ENCODE peak calls at places on chromosomes 11 and 22, in four cellular contexts. O, Z, Y and R are unnamed samples.

GRCh38 chr11:21588754-21589153 is 604.1 kb upstream of the ANO5 start:
- DNase-seq in O (no peak), Z (no peak), Y (no peak), R (no peak)

GRCh38 chr22:32509045-32509444 is 34.4 kb downstream of the FBXO7 start:
- DNase-seq in O (no peak), Z (no peak), Y (no peak), R (no peak)

GRCh38 chr22:39567135-39567946 is 3.2 kb upstream of the CACNA1I start:
- DNase-seq in O (no peak), Z (no peak), Y (no peak), R (no peak)

GRCh38 chr11:19164230-19164855 is 37.4 kb downstream of the CSRP3 start:
- DNase-seq in O (no peak), Z (no peak), Y (no peak), R (no peak)

GRCh38 chr11:130170345-130170744 is 10.8 kb downstream of the ST14 start:
- DNase-seq in O (no peak), Z (no peak), Y (no peak), R (no peak)

GRCh38 chr22:30328466-30329049 is 1.8 kb upstream of the TBC1D10A start:
- DNase-seq in O (no peak), Z (no peak), Y (no peak), R (peak)

GRCh38 chr11:115215694-115216615 is 288.3 kb downstream of the CADM1 start:
- DNase-seq in O (no peak), Z (peak), Y (no peak), R (peak)

GRCh38 chr11:10540546-10540914 is 457 bp downstream of the RNF141 start:
- DNase-seq in O (peak), Z (peak), Y (no peak), R (peak)

GRCh38 chr11:3137486-3138177 is 27.5 kb downstream of the OSBPL5 start:
- DNase-seq in O (no peak), Z (no peak), Y (no peak), R (no peak)

GRCh38 chr22:49193348-49193747 is 634.3 kb downstream of the BRD1 start:
- DNase-seq in O (no peak), Z (no peak), Y (no peak), R (no peak)

GRCh38 chr11:44949160-44950035 is 1.3 kb downstream of the TP53I11 start:
- DNase-seq in O (peak), Z (peak), Y (peak), R (no peak)

GRCh38 chr11:96465537-96465936 is 75.7 kb downstream of the JRKL start:
- DNase-seq in O (no peak), Z (no peak), Y (no peak), R (no peak)

GRCh38 chr11:61151545-61152252 is 9.5 kb downstream of the VPS37C start:
- DNase-seq in O (no peak), Z (no peak), Y (no peak), R (no peak)

GRCh38 chr11:108221401-108221800 is 1.0 kb downstream of the NPAT start:
- DNase-seq in O (peak), Z (no peak), Y (no peak), R (peak)

GRCh38 chr11:75351541-75352416 is at the start of gene ARRB1:
- DNase-seq in O (no peak), Z (peak), Y (peak), R (peak)

GRCh38 chr22:31049815-31050420 is 31.2 kb upstream of the SMTN start:
- DNase-seq in O (no peak), Z (no peak), Y (no peak), R (peak)

GRCh38 chr11:44634401-44635281 is 69.2 kb downstream of the CD82 start:
- DNase-seq in O (peak), Z (peak), Y (peak), R (no peak)

GRCh38 chr11:67285541-67286498 is 3.3 kb upstream of the ANKRD13D start:
- DNase-seq in O (no peak), Z (no peak), Y (no peak), R (no peak)

GRCh38 chr11:73340164-73340563 is 32.1 kb downstream of the ARHGEF17 start:
- DNase-seq in O (no peak), Z (no peak), Y (no peak), R (no peak)

GRCh38 chr11:33802414-33802950 is 28.2 kb upstream of the FBXO3 start:
- DNase-seq in O (peak), Z (peak), Y (peak), R (peak)

GRCh38 chr11:2930705-2931415 is 1.6 kb upstream of the PHLDA2 start:
- DNase-seq in O (peak), Z (peak), Y (peak), R (peak)

GRCh38 chr11:118921929-118922744 is 3.6 kb downstream of the BCL9L start:
- DNase-seq in O (peak), Z (peak), Y (no peak), R (peak)

GRCh38 chr22:20972014-20972797 is 5.2 kb downstream of the AIFM3 start:
- DNase-seq in O (no peak), Z (no peak), Y (no peak), R (peak)

DNA sequence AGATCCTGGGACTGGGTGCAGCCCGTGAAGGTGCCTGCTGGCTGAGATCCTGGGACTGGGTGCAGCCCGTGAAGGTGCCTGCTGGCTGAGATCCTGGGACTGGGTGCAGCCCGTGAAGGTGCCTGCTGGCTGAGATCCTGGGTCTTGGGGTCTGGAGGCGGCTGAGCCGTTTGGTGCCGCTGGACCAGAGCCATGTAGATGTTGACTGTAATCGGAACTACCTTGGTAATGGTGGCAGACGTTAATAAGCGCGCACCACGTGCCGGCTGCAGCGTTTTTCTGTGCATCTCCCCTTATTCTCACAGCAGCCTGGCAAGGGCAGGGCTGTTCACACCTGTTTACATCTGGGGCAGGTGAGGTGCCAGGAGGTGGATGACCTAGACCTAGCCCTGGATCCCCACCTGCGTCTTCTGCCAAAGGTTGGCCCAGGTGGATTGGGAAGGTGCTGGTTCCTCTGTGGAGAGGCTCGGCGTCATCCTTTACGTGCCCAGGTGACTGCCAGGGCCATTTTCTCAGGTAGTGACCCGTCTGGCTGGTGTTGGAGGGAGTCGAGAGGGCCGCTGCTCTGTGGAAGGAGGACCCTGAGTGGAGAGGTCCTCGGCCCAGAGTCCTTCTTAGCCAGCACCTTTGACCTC is 382.5 kb downstream of the TBC1D22A start:
- DNase-seq in O (no peak), Z (no peak), Y (no peak), R (no peak)
- H2BK5ac ChIP-seq in O (no peak), Z (no peak), Y (no peak), R (no peak)

DNA sequence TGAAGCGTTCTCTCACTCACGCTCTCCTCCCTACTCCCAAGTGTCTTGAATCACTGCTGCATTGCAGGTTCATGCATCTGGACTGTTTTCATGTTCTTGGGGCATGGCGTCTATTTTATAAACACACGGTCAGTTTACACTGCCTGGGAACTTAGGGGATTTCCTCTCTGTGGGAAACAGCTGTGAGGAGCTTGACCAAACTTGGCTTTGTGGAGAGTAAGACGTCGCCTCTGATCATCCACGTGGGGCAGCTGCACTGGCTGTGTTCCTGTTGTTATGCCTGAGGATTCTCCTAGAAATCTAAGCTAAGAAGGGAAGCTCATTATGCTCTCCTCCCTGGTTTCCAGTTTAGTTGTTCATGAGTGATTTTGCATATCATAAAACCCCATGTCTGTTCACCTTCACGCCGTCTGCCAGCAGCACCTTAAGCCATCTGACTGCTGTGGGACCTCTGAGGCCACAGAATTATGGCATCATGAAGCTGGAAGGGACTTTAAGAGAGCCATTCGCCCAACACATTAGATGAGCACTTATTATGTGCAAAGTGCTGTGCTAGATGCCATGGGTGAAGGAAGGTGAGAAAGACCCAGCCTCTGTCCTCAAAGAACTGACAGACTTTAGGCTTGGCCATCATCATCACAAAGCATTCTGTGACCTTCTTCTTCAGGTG is 38.8 kb upstream of the POU2AF1 start:
- DNase-seq in O (peak), Z (no peak), Y (no peak), R (peak)
- H2BK5ac ChIP-seq in O (no peak), Z (no peak), Y (no peak), R (no peak)

GRCh38 chr11:13429288-13429687 is 33.7 kb downstream of the BTBD10 start:
- DNase-seq in O (no peak), Z (no peak), Y (no peak), R (no peak)
- H2BK5ac ChIP-seq in O (no peak), Z (no peak), Y (no peak), R (no peak)

DNA sequence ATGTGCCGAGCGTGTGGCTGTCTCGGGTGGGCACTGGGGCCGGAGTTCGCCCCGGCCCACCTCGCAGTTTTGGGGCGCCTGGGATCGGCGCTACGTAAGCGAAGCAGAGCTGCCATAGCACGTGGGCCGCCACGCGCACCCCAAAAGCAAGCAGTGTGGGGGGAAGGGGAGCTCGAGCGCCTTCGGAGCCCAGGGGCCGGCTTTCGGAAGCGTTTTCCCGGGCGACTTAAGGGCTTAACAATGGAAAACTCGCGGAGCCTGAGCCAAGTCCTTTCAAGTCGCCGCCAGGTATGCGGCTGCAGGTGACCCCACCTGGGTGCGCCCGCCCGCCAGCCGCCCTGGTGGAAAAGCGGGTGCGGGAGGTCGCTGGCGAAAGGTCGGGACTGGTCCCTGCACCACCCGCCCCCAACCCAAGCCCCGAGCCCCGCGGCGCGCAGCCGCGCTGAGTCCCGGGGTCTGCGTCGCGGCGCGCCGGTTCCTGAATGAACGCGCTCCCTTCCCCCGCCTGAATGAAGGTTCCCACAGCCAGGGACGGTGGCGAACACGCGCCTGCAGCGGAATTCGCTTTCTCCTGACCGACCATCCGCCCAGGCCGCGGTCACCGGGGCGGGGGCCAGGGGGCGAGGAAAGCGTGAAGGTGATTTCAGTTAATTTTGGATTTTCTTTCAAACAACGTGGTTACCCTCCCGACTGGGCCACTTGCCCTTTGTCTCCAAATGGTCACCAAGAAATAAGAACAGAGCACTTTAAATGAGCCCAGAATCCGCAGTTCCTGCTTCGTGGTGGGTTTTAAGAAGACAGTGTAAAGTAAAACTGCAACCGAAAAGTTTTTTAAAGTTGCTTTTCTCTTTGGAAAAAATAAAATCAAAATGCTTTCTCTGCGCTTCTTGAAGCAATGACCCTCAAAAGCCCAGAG is 2.7 kb upstream of the CCND1 start:
- DNase-seq in O (peak), Z (peak), Y (peak), R (peak)
- H2BK5ac ChIP-seq in O (peak), Z (no peak), Y (peak), R (peak)

GRCh38 chr22:45188779-45189178 is 25.1 kb downstream of the NUP50 start:
- DNase-seq in O (no peak), Z (no peak), Y (no peak), R (peak)
- H2BK5ac ChIP-seq in O (no peak), Z (no peak), Y (no peak), R (no peak)